ENCODE peak calls at places on chromosomes 6 and 20, in seven cellular contexts. K is endothelial cell of umbilical vein, P is neural progenitor cell, T is heart right ventricle, S is GM06990, C is left lung, N is AG04450. F is an unnamed sample.

GRCh38 chr6:131635384-131636340 is 1.4 kb upstream of the ENPP3 start:
- DNase-seq in C (no peak), T (no peak), K (no peak), S (peak), P (no peak), N (no peak), F (no peak)

GRCh38 chr20:63641792-63642517 is 11.3 kb downstream of the STMN3 start:
- DNase-seq in K (peak), C (peak), N (no peak), S (peak), T (peak), P (peak), F (peak)

GRCh38 chr6:27468334-27468733 is 4.6 kb downstream of the ZNF184 start:
- DNase-seq in N (peak), P (no peak), K (no peak), S (no peak), T (no peak), C (no peak), F (no peak)

GRCh38 chr6:42781546-42781810 is 374 bp upstream of the BICRAL start:
- DNase-seq in T (no peak), K (peak), C (no peak), N (no peak), P (no peak), S (no peak), F (no peak)

GRCh38 chr20:61753196-61753942 is 312.3 kb downstream of the TAF4 start:
- DNase-seq in S (no peak), K (peak), C (no peak), P (no peak), N (peak), T (no peak), F (peak)

GRCh38 chr6:55578537-55579363 is at the start of gene HMGCLL1:
- DNase-seq in K (peak), P (peak), S (peak), C (peak), T (peak), N (no peak), F (peak)

GRCh38 chr20:46164166-46164565 is 46.1 kb downstream of the CD40 start:
- DNase-seq in K (no peak), S (no peak), T (no peak), P (peak), N (no peak), C (no peak), F (peak)

GRCh38 chr6:53058388-53058890 is 6.8 kb upstream of the FBXO9 start:
- DNase-seq in T (no peak), S (no peak), K (no peak), C (no peak), N (no peak), P (no peak), F (no peak)

GRCh38 chr6:168221497-168222079 is 98.0 kb downstream of the DACT2 start:
- DNase-seq in P (no peak), N (no peak), C (no peak), S (no peak), K (no peak), T (no peak), F (no peak)

GRCh38 chr6:158561247-158561884 is 1.5 kb downstream of the TMEM181 start:
- DNase-seq in N (no peak), T (no peak), C (no peak), P (no peak), K (no peak), S (no peak), F (no peak)

GRCh38 chr6:141475269-141475668 is 657.5 kb upstream of the GJE1 start:
- DNase-seq in P (no peak), S (no peak), C (no peak), N (no peak), K (peak), T (no peak), F (no peak)

GRCh38 chr6:2237001-2237400 is 8.4 kb downstream of the GMDS start:
- DNase-seq in C (no peak), K (peak), T (no peak), N (peak), S (no peak), P (no peak), F (peak)

GRCh38 chr20:41249781-41250281 is 67.7 kb downstream of the ZHX3 start:
- DNase-seq in P (peak), K (peak), N (no peak), S (peak), C (no peak), T (peak), F (no peak)

GRCh38 chr6:9408718-9409117 is 973.4 kb upstream of the SLC35B3 start:
- DNase-seq in P (no peak), S (no peak), K (no peak), C (no peak), N (no peak), T (no peak), F (no peak)

GRCh38 chr6:109934293-109934692 is 43.8 kb upstream of the GPR6 start:
- DNase-seq in S (no peak), C (no peak), T (no peak), N (no peak), K (no peak), P (no peak), F (no peak)

GRCh38 chr6:132369526-132369925 is 31.7 kb downstream of the MOXD1 start:
- DNase-seq in S (no peak), C (no peak), T (no peak), K (no peak), N (peak), P (no peak), F (no peak)

GRCh38 chr6:935582-935981 is 242.6 kb upstream of the EXOC2 start:
- DNase-seq in C (no peak), T (no peak), S (no peak), N (no peak), P (no peak), K (no peak), F (no peak)

GRCh38 chr6:28458577-28458976 is 15.3 kb upstream of the ZSCAN23 start:
- DNase-seq in S (no peak), C (no peak), P (no peak), K (no peak), T (no peak), N (no peak), F (no peak)

DNA sequence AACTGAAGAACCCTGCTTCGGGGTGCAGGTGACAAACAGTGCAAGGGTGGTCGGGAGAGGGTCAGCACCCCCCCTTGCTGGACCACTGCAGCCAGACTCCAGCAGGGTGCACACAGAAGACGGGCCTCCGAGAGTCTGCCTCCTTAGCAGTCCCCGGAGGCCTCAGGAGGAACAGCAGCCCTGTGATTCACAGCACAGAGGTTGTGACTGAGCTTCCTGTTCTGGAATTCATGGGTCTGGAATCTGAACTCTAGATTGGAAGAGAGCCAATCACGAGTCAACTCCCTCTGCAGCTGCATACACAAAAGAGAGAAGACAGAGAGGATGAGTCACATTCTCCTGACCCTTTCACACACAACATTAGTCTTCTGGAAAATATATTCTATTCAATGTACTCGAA is 249.0 kb upstream of the OPRM1 start:
- DNase-seq in C (no peak), S (no peak), T (no peak), N (peak), K (no peak), P (no peak), F (peak)
- TF ChIP-seq CTCF in C (no peak), S (no peak), T (no peak), N (no peak), K (no peak), P (no peak), F (peak)

GRCh38 chr6:6734463-6735455 is 146.2 kb downstream of the LY86 start:
- DNase-seq in N (no peak), S (no peak), K (no peak), P (no peak), C (no peak), T (no peak), F (no peak)
- H3K4me3 ChIP-seq in N (no peak), S (no peak), K (no peak), P (no peak), C (no peak), T (no peak), F (no peak)

GRCh38 chr20:23347791-23348190 is 2.8 kb upstream of the NXT1 start:
- DNase-seq in N (no peak), K (no peak), S (no peak), P (no peak), T (no peak), C (no peak), F (no peak)

GRCh38 chr20:23350007-23350854 is at the start of gene NXT1:
- DNase-seq in T (peak), C (peak), S (peak), P (peak), K (peak), N (peak), F (peak)

GRCh38 chr20:23350855-23351838 is 556 bp downstream of the NXT1 start:
- DNase-seq in P (peak), N (no peak), K (peak), C (peak), T (peak), S (peak), F (no peak)

GRCh38 chr20:23344336-23344735 is 6.3 kb upstream of the NXT1 start:
- DNase-seq in K (no peak), T (no peak), P (no peak), C (no peak), S (no peak), N (no peak), F (no peak)

DNA sequence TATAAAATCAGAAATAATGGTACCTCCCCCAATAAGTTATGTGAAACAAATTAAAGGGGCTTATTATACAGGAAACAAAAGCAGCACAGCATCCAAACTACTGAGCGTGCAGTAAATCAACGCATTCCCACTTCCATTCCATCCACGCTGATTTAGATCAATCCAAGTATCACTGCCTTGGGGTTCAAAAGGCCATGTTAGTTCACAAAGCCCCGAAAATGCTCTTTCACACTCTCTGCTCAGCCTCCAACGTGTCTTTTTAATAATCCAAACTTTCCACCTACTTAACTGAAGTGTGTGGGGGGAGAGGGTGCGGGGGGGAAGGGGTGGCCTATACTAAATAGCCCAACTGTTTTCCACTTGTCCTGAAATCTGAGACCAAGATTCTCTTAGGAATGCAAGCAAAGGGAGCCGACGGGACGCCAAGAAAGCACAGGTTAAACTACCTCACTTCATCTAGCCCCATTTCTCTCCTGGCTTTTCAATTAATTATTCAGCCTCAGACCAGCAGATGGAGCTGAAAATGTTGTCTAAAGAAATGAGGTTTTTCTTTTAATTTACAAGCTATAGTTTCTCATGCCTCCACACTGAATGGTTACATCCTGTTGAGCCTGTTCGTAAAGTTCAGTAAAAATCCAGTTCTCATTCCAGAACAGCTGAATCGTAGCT is 1.1 kb upstream of the NXT1 start:
- DNase-seq in N (no peak), S (no peak), T (no peak), K (no peak), C (no peak), P (peak), F (no peak)
- TF ChIP-seq CTCF in N (peak), S (peak), T (peak), K (peak), C (peak), P (peak), F (peak)

DNA sequence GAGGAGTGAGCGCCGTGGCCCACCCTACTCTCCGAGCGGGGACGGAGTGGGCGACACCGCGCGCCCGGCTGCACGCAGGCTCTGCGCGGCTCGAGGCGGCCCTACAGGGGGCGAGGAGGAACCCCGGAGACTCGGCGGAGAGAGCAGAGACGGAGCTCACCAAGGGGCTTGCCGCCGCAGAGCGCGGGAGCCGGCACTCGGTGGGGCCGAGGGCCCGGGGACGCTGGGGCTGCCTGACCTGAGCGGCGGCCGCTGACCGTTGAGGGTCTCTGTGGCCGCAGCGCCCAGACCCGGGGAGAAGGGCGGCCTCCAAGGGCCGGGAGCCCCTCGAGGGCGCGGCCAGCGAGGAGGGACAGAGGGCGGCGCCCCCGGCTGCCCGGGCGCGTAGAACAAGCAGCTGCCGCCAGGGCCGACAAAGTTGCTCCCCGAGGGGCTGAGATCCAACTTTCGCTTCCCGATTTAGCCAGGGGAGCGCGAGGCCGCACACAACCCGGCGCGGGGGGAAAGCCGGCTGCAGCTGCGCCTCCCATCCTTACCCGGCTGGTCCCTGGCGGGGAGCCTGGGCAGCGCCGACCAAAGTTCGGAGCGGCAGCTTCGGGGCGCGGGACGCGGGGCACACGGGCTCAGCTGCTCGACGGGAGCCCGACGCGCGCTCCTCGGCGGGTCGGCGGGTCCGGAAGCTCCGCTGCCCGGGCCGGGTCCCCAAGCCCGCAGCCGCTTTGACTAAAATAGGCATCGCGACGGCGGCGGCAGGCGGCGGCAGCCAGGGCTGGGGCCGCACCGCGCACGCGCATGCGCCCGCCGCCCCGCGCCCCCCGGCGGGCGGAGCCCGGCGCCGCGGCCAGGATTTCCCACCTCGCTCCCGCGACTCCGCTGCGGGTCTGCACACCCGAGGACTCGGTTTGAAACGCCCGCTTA is 43.1 kb downstream of the POPDC3 start:
- DNase-seq in N (peak), C (peak), T (peak), P (peak), S (peak), K (peak), F (no peak)
- H3K4me3 ChIP-seq in N (peak), C (peak), T (peak), P (peak), S (peak), K (peak), F (peak)

GRCh38 chr6:35728663-35729348 is 8.0 kb upstream of the ARMC12 start:
- DNase-seq in P (no peak), C (peak), T (peak), N (no peak), K (no peak), S (peak), F (no peak)

GRCh38 chr6:35729722-35730121 is 7.1 kb upstream of the ARMC12 start:
- DNase-seq in C (no peak), P (no peak), S (no peak), T (no peak), N (no peak), K (no peak), F (no peak)

GRCh38 chr6:35727206-35727934 is 9.5 kb upstream of the ARMC12 start:
- DNase-seq in P (peak), C (peak), T (peak), K (peak), N (no peak), S (no peak), F (peak)

GRCh38 chr6:35729349-35729678 is 7.5 kb upstream of the ARMC12 start:
- DNase-seq in P (no peak), N (no peak), C (no peak), T (no peak), K (no peak), S (no peak), F (no peak)

GRCh38 chr6:35727935-35728662 is 8.7 kb upstream of the ARMC12 start:
- DNase-seq in T (peak), P (peak), N (peak), K (peak), S (peak), C (peak), F (peak)
- TF ChIP-seq CTCF in T (no peak), P (no peak), N (no peak), K (peak), S (no peak), C (no peak), F (no peak)

GRCh38 chr20:16864069-16864468 is 115.9 kb downstream of the OTOR start:
- DNase-seq in N (no peak), T (no peak), C (no peak), S (no peak), K (no peak), P (no peak), F (no peak)
- H3K4me3 ChIP-seq in N (no peak), T (no peak), C (no peak), S (no peak), K (no peak), P (no peak), F (no peak)

GRCh38 chr20:24098886-24099285 is 110.3 kb upstream of the GGTLC1 start:
- DNase-seq in S (no peak), N (no peak), T (no peak), P (no peak), C (no peak), K (peak), F (no peak)

GRCh38 chr20:24106155-24106800 is 117.7 kb upstream of the GGTLC1 start:
- DNase-seq in N (no peak), P (no peak), C (no peak), T (no peak), S (no peak), K (peak), F (no peak)

GRCh38 chr20:24100370-24101011 is 111.9 kb upstream of the GGTLC1 start:
- DNase-seq in S (no peak), C (no peak), N (no peak), K (peak), P (peak), T (peak), F (no peak)

GRCh38 chr20:24102749-24103148 is 114.2 kb upstream of the GGTLC1 start:
- DNase-seq in T (no peak), P (no peak), S (no peak), K (peak), N (no peak), C (no peak), F (no peak)

GRCh38 chr20:24102290-24102689 is 113.7 kb upstream of the GGTLC1 start:
- DNase-seq in C (no peak), K (no peak), N (no peak), S (no peak), T (no peak), P (peak), F (no peak)
- TF ChIP-seq CTCF in C (no peak), K (peak), N (peak), S (peak), T (peak), P (peak), F (peak)

GRCh38 chr6:45803071-45803470 is 212.6 kb downstream of the CLIC5 start:
- DNase-seq in S (no peak), P (no peak), K (no peak), N (no peak), C (no peak), T (no peak), F (no peak)
- H3K4me3 ChIP-seq in S (no peak), P (no peak), K (no peak), N (no peak), C (no peak), T (no peak), F (no peak)

F was measured in retinal pigment epithelial cell.